ENCODE peak calls at places on chromosomes 6 and 20, in eight cellular contexts. One of them, this sample, is unnamed.

GRCh38 chr6:6177754-6178153 is 142.7 kb downstream of the F13A1 start:
- DNase-seq in brain microvascular endothelial cell: no peak
- DNase-seq in PC-9: no peak
- DNase-seq in HFF-Myc: no peak
- DNase-seq in GM13976: no peak
- DNase-seq in LNCaP clone FGC: no peak
- DNase-seq in astrocyte of the spinal cord: no peak
- DNase-seq in AG04450: no peak
- DNase-seq in this sample: no peak

GRCh38 chr6:117906905-117907599 is at the start of gene SLC35F1:
- DNase-seq in GM13976: peak
- DNase-seq in HFF-Myc: no peak
- DNase-seq in AG04450: no peak
- DNase-seq in astrocyte of the spinal cord: peak
- DNase-seq in PC-9: no peak
- DNase-seq in brain microvascular endothelial cell: peak
- DNase-seq in LNCaP clone FGC: no peak
- DNase-seq in this sample: peak

GRCh38 chr6:145034664-145035063 is 700.7 kb downstream of the EPM2A start:
- DNase-seq in AG04450: no peak
- DNase-seq in astrocyte of the spinal cord: no peak
- DNase-seq in HFF-Myc: no peak
- DNase-seq in LNCaP clone FGC: no peak
- DNase-seq in GM13976: no peak
- DNase-seq in brain microvascular endothelial cell: no peak
- DNase-seq in PC-9: no peak
- DNase-seq in this sample: no peak

GRCh38 chr6:125314019-125314581 is 12.3 kb upstream of the HDDC2 start:
- DNase-seq in LNCaP clone FGC: peak
- DNase-seq in astrocyte of the spinal cord: peak
- DNase-seq in AG04450: peak
- DNase-seq in GM13976: peak
- DNase-seq in brain microvascular endothelial cell: peak
- DNase-seq in PC-9: peak
- DNase-seq in HFF-Myc: peak
- DNase-seq in this sample: peak

GRCh38 chr20:61185841-61186601 is 66.0 kb upstream of the CDH4 start:
- DNase-seq in astrocyte of the spinal cord: peak
- DNase-seq in LNCaP clone FGC: no peak
- DNase-seq in brain microvascular endothelial cell: peak
- DNase-seq in PC-9: no peak
- DNase-seq in HFF-Myc: peak
- DNase-seq in AG04450: peak
- DNase-seq in GM13976: no peak
- DNase-seq in this sample: no peak

GRCh38 chr6:63441266-63441956 is 121.6 kb upstream of the LGSN start:
- DNase-seq in PC-9: no peak
- DNase-seq in AG04450: no peak
- DNase-seq in GM13976: no peak
- DNase-seq in astrocyte of the spinal cord: no peak
- DNase-seq in LNCaP clone FGC: no peak
- DNase-seq in HFF-Myc: no peak
- DNase-seq in brain microvascular endothelial cell: no peak
- DNase-seq in this sample: peak

GRCh38 chr20:1809121-1809520 is 86.1 kb upstream of the SIRPA start:
- DNase-seq in HFF-Myc: peak
- DNase-seq in GM13976: no peak
- DNase-seq in LNCaP clone FGC: no peak
- DNase-seq in brain microvascular endothelial cell: peak
- DNase-seq in astrocyte of the spinal cord: peak
- DNase-seq in AG04450: no peak
- DNase-seq in PC-9: no peak
- DNase-seq in this sample: no peak

GRCh38 chr6:109050012-109050411 is 44.6 kb downstream of the SESN1 start:
- DNase-seq in AG04450: no peak
- DNase-seq in GM13976: no peak
- DNase-seq in PC-9: no peak
- DNase-seq in astrocyte of the spinal cord: no peak
- DNase-seq in brain microvascular endothelial cell: no peak
- DNase-seq in HFF-Myc: no peak
- DNase-seq in LNCaP clone FGC: no peak
- DNase-seq in this sample: no peak

GRCh38 chr6:83708546-83708969 is 343 bp downstream of the SNAP91 start:
- DNase-seq in astrocyte of the spinal cord: peak
- DNase-seq in LNCaP clone FGC: no peak
- DNase-seq in brain microvascular endothelial cell: no peak
- DNase-seq in HFF-Myc: no peak
- DNase-seq in PC-9: no peak
- DNase-seq in AG04450: no peak
- DNase-seq in GM13976: peak
- DNase-seq in this sample: no peak

GRCh38 chr6:31607317-31607716 is 7.7 kb upstream of the AIF1 start:
- DNase-seq in GM13976: no peak
- DNase-seq in HFF-Myc: no peak
- DNase-seq in astrocyte of the spinal cord: no peak
- DNase-seq in AG04450: no peak
- DNase-seq in brain microvascular endothelial cell: no peak
- DNase-seq in PC-9: no peak
- DNase-seq in LNCaP clone FGC: no peak
- DNase-seq in this sample: no peak

GRCh38 chr6:162068340-162068739 is 659.2 kb downstream of the PRKN start:
- DNase-seq in astrocyte of the spinal cord: no peak
- DNase-seq in PC-9: no peak
- DNase-seq in LNCaP clone FGC: no peak
- DNase-seq in HFF-Myc: no peak
- DNase-seq in GM13976: no peak
- DNase-seq in AG04450: no peak
- DNase-seq in brain microvascular endothelial cell: no peak
- DNase-seq in this sample: no peak

DNA sequence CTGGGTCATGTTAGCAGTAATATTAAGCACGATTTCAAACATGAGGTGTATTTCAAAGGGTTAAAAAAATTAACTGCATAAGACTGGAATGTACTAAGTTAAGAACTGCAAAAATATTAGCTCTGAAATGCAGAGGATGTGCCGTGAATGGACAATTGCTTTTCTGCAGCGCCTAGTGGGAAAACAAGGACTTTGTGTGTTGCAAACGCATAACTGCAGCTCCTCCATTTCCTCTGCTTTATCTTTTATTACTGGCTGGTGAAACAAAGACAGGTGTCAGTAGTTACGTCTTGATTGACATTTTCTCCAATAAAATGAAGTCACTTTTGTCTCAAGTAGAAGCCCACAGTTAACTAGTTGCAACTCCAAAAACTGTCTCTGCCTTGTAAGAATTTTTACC is 1.7 kb downstream of the PDE7B start:
- DNase-seq in PC-9: no peak
- DNase-seq in LNCaP clone FGC: no peak
- DNase-seq in AG04450: no peak
- DNase-seq in astrocyte of the spinal cord: peak
- DNase-seq in brain microvascular endothelial cell: peak
- DNase-seq in GM13976: no peak
- DNase-seq in HFF-Myc: no peak
- DNase-seq in this sample: no peak
- TF ChIP-seq CTCF in PC-9: no peak
- TF ChIP-seq CTCF in LNCaP clone FGC: no peak
- TF ChIP-seq CTCF in AG04450: peak
- TF ChIP-seq CTCF in astrocyte of the spinal cord: peak
- TF ChIP-seq CTCF in brain microvascular endothelial cell: peak
- TF ChIP-seq CTCF in GM13976: no peak
- TF ChIP-seq CTCF in HFF-Myc: no peak
- TF ChIP-seq CTCF in this sample: no peak

GRCh38 chr20:63234693-63235398 is 859 bp upstream of the BIRC7 start:
- DNase-seq in HFF-Myc: no peak
- DNase-seq in AG04450: no peak
- DNase-seq in astrocyte of the spinal cord: no peak
- DNase-seq in LNCaP clone FGC: no peak
- DNase-seq in brain microvascular endothelial cell: no peak
- DNase-seq in PC-9: peak
- DNase-seq in GM13976: peak
- DNase-seq in this sample: peak
- TF ChIP-seq CTCF in HFF-Myc: peak
- TF ChIP-seq CTCF in AG04450: peak
- TF ChIP-seq CTCF in astrocyte of the spinal cord: peak
- TF ChIP-seq CTCF in LNCaP clone FGC: peak
- TF ChIP-seq CTCF in brain microvascular endothelial cell: peak
- TF ChIP-seq CTCF in PC-9: peak
- TF ChIP-seq CTCF in GM13976: peak
- TF ChIP-seq CTCF in this sample: peak

GRCh38 chr6:135438907-135439535 is 58.5 kb downstream of the AHI1 start:
- DNase-seq in HFF-Myc: peak
- DNase-seq in AG04450: no peak
- DNase-seq in brain microvascular endothelial cell: peak
- DNase-seq in GM13976: peak
- DNase-seq in LNCaP clone FGC: peak
- DNase-seq in astrocyte of the spinal cord: peak
- DNase-seq in PC-9: no peak
- DNase-seq in this sample: peak
- TF ChIP-seq CTCF in HFF-Myc: peak
- TF ChIP-seq CTCF in AG04450: peak
- TF ChIP-seq CTCF in brain microvascular endothelial cell: peak
- TF ChIP-seq CTCF in GM13976: peak
- TF ChIP-seq CTCF in LNCaP clone FGC: peak
- TF ChIP-seq CTCF in astrocyte of the spinal cord: peak
- TF ChIP-seq CTCF in PC-9: peak
- TF ChIP-seq CTCF in this sample: peak

GRCh38 chr6:41462980-41463930 is 82.9 kb upstream of the FOXP4 start:
- DNase-seq in astrocyte of the spinal cord: peak
- DNase-seq in GM13976: peak
- DNase-seq in HFF-Myc: peak
- DNase-seq in brain microvascular endothelial cell: peak
- DNase-seq in PC-9: peak
- DNase-seq in AG04450: peak
- DNase-seq in LNCaP clone FGC: no peak
- DNase-seq in this sample: peak
- TF ChIP-seq CTCF in astrocyte of the spinal cord: peak
- TF ChIP-seq CTCF in GM13976: peak
- TF ChIP-seq CTCF in HFF-Myc: peak
- TF ChIP-seq CTCF in brain microvascular endothelial cell: peak
- TF ChIP-seq CTCF in PC-9: peak
- TF ChIP-seq CTCF in AG04450: peak
- TF ChIP-seq CTCF in LNCaP clone FGC: peak
- TF ChIP-seq CTCF in this sample: peak

GRCh38 chr20:57332105-57333089 is 2.8 kb downstream of the SPO11 start:
- DNase-seq in astrocyte of the spinal cord: no peak
- DNase-seq in GM13976: no peak
- DNase-seq in brain microvascular endothelial cell: no peak
- DNase-seq in AG04450: no peak
- DNase-seq in PC-9: no peak
- DNase-seq in HFF-Myc: no peak
- DNase-seq in LNCaP clone FGC: peak
- DNase-seq in this sample: no peak
- TF ChIP-seq CTCF in astrocyte of the spinal cord: no peak
- TF ChIP-seq CTCF in GM13976: no peak
- TF ChIP-seq CTCF in brain microvascular endothelial cell: no peak
- TF ChIP-seq CTCF in AG04450: no peak
- TF ChIP-seq CTCF in PC-9: peak
- TF ChIP-seq CTCF in HFF-Myc: peak
- TF ChIP-seq CTCF in LNCaP clone FGC: peak
- TF ChIP-seq CTCF in this sample: no peak